ENCODE peak calls at places on chromosome 9, in seven cellular contexts. One of them, this sample, is unnamed.

GRCh38 chr9:124960409-124960752 is 19.5 kb upstream of the GOLGA1 start:
- DNase-seq in H1: no peak
- DNase-seq in IMR-90: peak; percentile 83
- DNase-seq in H9: no peak
- DNase-seq in mesenchymal stem cell: peak; percentile 52
- DNase-seq in neuronal stem cell: no peak
- DNase-seq in trophoblast cell: peak; percentile 52
- DNase-seq in this sample: no peak

GRCh38 chr9:35035851-35036701 is 36.3 kb downstream of the VCP start:
- DNase-seq in H9: peak; percentile 75
- DNase-seq in neuronal stem cell: no peak
- DNase-seq in trophoblast cell: peak; percentile 81
- DNase-seq in IMR-90: peak; percentile 38
- DNase-seq in H1: no peak
- DNase-seq in mesenchymal stem cell: no peak
- DNase-seq in this sample: no peak

GRCh38 chr9:113482341-113482740 is 18.8 kb downstream of the RGS3 start:
- DNase-seq in IMR-90: no peak
- DNase-seq in H1: no peak
- DNase-seq in mesenchymal stem cell: no peak
- DNase-seq in H9: no peak
- DNase-seq in trophoblast cell: no peak
- DNase-seq in neuronal stem cell: no peak
- DNase-seq in this sample: no peak

GRCh38 chr9:85258229-85258628 is 483.5 kb downstream of the AGTPBP1 start:
- DNase-seq in H1: no peak
- DNase-seq in H9: no peak
- DNase-seq in neuronal stem cell: no peak
- DNase-seq in IMR-90: no peak
- DNase-seq in mesenchymal stem cell: no peak
- DNase-seq in trophoblast cell: no peak
- DNase-seq in this sample: no peak

GRCh38 chr9:117424291-117424690 is 9.4 kb upstream of the ASTN2 start:
- DNase-seq in mesenchymal stem cell: no peak
- DNase-seq in H9: no peak
- DNase-seq in trophoblast cell: no peak
- DNase-seq in IMR-90: no peak
- DNase-seq in H1: no peak
- DNase-seq in neuronal stem cell: no peak
- DNase-seq in this sample: no peak

GRCh38 chr9:89604463-89605180 is at the start of gene GADD45G:
- DNase-seq in neuronal stem cell: peak; percentile 90
- DNase-seq in H9: peak; percentile 97
- DNase-seq in trophoblast cell: peak; percentile 69
- DNase-seq in mesenchymal stem cell: peak; percentile 96
- DNase-seq in IMR-90: peak; percentile 61
- DNase-seq in H1: peak; percentile 91
- DNase-seq in this sample: peak; percentile 96

GRCh38 chr9:69097923-69098593 is 62.5 kb downstream of the FXN start:
- DNase-seq in H9: no peak
- DNase-seq in mesenchymal stem cell: no peak
- DNase-seq in neuronal stem cell: no peak
- DNase-seq in IMR-90: peak; percentile 71
- DNase-seq in trophoblast cell: peak; percentile 39
- DNase-seq in H1: no peak
- DNase-seq in this sample: no peak

GRCh38 chr9:109699019-109699418 is 81.0 kb upstream of the PALM2AKAP2 start:
- DNase-seq in mesenchymal stem cell: no peak
- DNase-seq in neuronal stem cell: no peak
- DNase-seq in H1: no peak
- DNase-seq in IMR-90: no peak
- DNase-seq in H9: no peak
- DNase-seq in trophoblast cell: no peak
- DNase-seq in this sample: no peak

GRCh38 chr9:72909428-72909827 is 43.4 kb downstream of the ALDH1A1 start:
- DNase-seq in H1: no peak
- DNase-seq in H9: no peak
- DNase-seq in IMR-90: no peak
- DNase-seq in neuronal stem cell: no peak
- DNase-seq in trophoblast cell: no peak
- DNase-seq in mesenchymal stem cell: no peak
- DNase-seq in this sample: peak; percentile 24

GRCh38 chr9:106619211-106619610 is 243.8 kb upstream of the ZNF462 start:
- DNase-seq in H1: no peak
- DNase-seq in mesenchymal stem cell: peak; percentile 25
- DNase-seq in neuronal stem cell: no peak
- DNase-seq in IMR-90: peak; percentile 8
- DNase-seq in trophoblast cell: no peak
- DNase-seq in H9: no peak
- DNase-seq in this sample: no peak

GRCh38 chr9:107131108-107131799 is 151.8 kb upstream of the RAD23B start:
- DNase-seq in trophoblast cell: no peak
- DNase-seq in H1: no peak
- DNase-seq in IMR-90: no peak
- DNase-seq in neuronal stem cell: peak; percentile 47
- DNase-seq in H9: peak; percentile 36
- DNase-seq in mesenchymal stem cell: no peak
- DNase-seq in this sample: peak; percentile 52

GRCh38 chr9:138117101-138117750 is 239.6 kb downstream of the CACNA1B start:
- DNase-seq in H9: peak; percentile 14
- DNase-seq in trophoblast cell: no peak
- DNase-seq in mesenchymal stem cell: no peak
- DNase-seq in IMR-90: no peak
- DNase-seq in neuronal stem cell: no peak
- DNase-seq in H1: no peak
- DNase-seq in this sample: no peak
- H3K18ac ChIP-seq in H9: no peak overlapping the region
- H3K18ac ChIP-seq in trophoblast cell: no peak overlapping the region
- H3K18ac ChIP-seq in mesenchymal stem cell: no peak overlapping the region
- H3K18ac ChIP-seq in IMR-90: no peak overlapping the region
- H3K18ac ChIP-seq in neuronal stem cell: peak overlapping the region; percentile 17
- H3K18ac ChIP-seq in H1: no peak overlapping the region
- H3K18ac ChIP-seq in this sample: no peak overlapping the region

GRCh38 chr9:71237051-71237450 is 115.6 kb upstream of the TRPM3 start:
- DNase-seq in H1: no peak
- DNase-seq in trophoblast cell: no peak
- DNase-seq in H9: no peak
- DNase-seq in neuronal stem cell: no peak
- DNase-seq in IMR-90: no peak
- DNase-seq in mesenchymal stem cell: no peak
- DNase-seq in this sample: no peak

DNA sequence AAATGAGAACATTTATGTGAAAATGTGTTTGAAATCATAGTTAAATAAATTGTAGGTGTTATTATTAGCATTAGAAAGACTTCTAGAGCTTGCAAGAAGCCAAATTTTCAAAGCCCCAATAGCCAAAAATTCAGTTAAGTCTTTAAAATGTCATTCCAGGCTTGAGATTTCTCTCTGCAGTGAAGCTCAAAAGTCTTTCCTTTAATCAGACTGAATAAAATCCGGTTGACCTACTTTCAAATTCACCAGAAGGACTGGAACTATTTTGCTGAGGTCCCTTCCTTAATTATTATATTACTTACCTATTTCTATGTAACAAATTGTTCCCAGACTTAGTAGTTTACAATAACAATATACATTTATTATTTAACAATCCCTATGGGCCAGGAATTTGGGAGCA is 112.2 kb upstream of the TRPM3 start:
- DNase-seq in H9: no peak
- DNase-seq in H1: no peak
- DNase-seq in IMR-90: no peak
- DNase-seq in neuronal stem cell: no peak
- DNase-seq in mesenchymal stem cell: no peak
- DNase-seq in trophoblast cell: no peak
- DNase-seq in this sample: no peak
- H3K18ac ChIP-seq in H9: no peak overlapping the region
- H3K18ac ChIP-seq in H1: no peak overlapping the region
- H3K18ac ChIP-seq in IMR-90: no peak overlapping the region
- H3K18ac ChIP-seq in neuronal stem cell: no peak overlapping the region
- H3K18ac ChIP-seq in mesenchymal stem cell: no peak overlapping the region
- H3K18ac ChIP-seq in trophoblast cell: no peak overlapping the region
- H3K18ac ChIP-seq in this sample: no peak overlapping the region

GRCh38 chr9:16206560-16206959 is 653.7 kb downstream of the CCDC171 start:
- DNase-seq in trophoblast cell: no peak
- DNase-seq in IMR-90: no peak
- DNase-seq in mesenchymal stem cell: no peak
- DNase-seq in H9: no peak
- DNase-seq in neuronal stem cell: no peak
- DNase-seq in H1: no peak
- DNase-seq in this sample: no peak
- H3K18ac ChIP-seq in trophoblast cell: no peak overlapping the region
- H3K18ac ChIP-seq in IMR-90: no peak overlapping the region
- H3K18ac ChIP-seq in mesenchymal stem cell: no peak overlapping the region
- H3K18ac ChIP-seq in H9: no peak overlapping the region
- H3K18ac ChIP-seq in neuronal stem cell: no peak overlapping the region
- H3K18ac ChIP-seq in H1: no peak overlapping the region
- H3K18ac ChIP-seq in this sample: no peak overlapping the region

GRCh38 chr9:114652776-114653555 is 4.6 kb downstream of the TEX53 start:
- DNase-seq in H1: no peak
- DNase-seq in H9: no peak
- DNase-seq in neuronal stem cell: no peak
- DNase-seq in IMR-90: peak; percentile 55
- DNase-seq in mesenchymal stem cell: peak; percentile 12
- DNase-seq in trophoblast cell: no peak
- DNase-seq in this sample: no peak

GRCh38 chr9:114657705-114658104 is at the start of gene TEX53:
- DNase-seq in IMR-90: no peak
- DNase-seq in H1: no peak
- DNase-seq in H9: no peak
- DNase-seq in neuronal stem cell: no peak
- DNase-seq in mesenchymal stem cell: no peak
- DNase-seq in trophoblast cell: no peak
- DNase-seq in this sample: no peak

GRCh38 chr9:114656301-114656700 is 1.3 kb downstream of the TEX53 start:
- DNase-seq in neuronal stem cell: no peak
- DNase-seq in mesenchymal stem cell: no peak
- DNase-seq in IMR-90: no peak
- DNase-seq in H9: no peak
- DNase-seq in H1: no peak
- DNase-seq in trophoblast cell: peak; percentile 19
- DNase-seq in this sample: no peak

GRCh38 chr9:114653556-114654159 is 3.9 kb downstream of the TEX53 start:
- DNase-seq in trophoblast cell: peak; percentile 85
- DNase-seq in H1: peak; percentile 93
- DNase-seq in H9: peak; percentile 80
- DNase-seq in IMR-90: peak; percentile 79
- DNase-seq in mesenchymal stem cell: peak; percentile 76
- DNase-seq in neuronal stem cell: peak; percentile 75
- DNase-seq in this sample: peak; percentile 85

GRCh38 chr9:114655689-114656088 is 1.9 kb downstream of the TEX53 start:
- DNase-seq in trophoblast cell: peak; percentile 15
- DNase-seq in H1: no peak
- DNase-seq in mesenchymal stem cell: peak; percentile 46
- DNase-seq in neuronal stem cell: no peak
- DNase-seq in H9: no peak
- DNase-seq in IMR-90: peak; percentile 76
- DNase-seq in this sample: no peak
- H3K18ac ChIP-seq in trophoblast cell: no peak overlapping the region
- H3K18ac ChIP-seq in H1: no peak overlapping the region
- H3K18ac ChIP-seq in mesenchymal stem cell: no peak overlapping the region
- H3K18ac ChIP-seq in neuronal stem cell: no peak overlapping the region
- H3K18ac ChIP-seq in H9: no peak overlapping the region
- H3K18ac ChIP-seq in IMR-90: no peak overlapping the region
- H3K18ac ChIP-seq in this sample: no peak overlapping the region

GRCh38 chr9:108163321-108164005 is 673.9 kb upstream of the KLF4 start:
- DNase-seq in H1: no peak
- DNase-seq in neuronal stem cell: no peak
- DNase-seq in mesenchymal stem cell: peak; percentile 26
- DNase-seq in trophoblast cell: no peak
- DNase-seq in IMR-90: peak; percentile 18
- DNase-seq in H9: no peak
- DNase-seq in this sample: peak; percentile 5

GRCh38 chr9:108160039-108160438 is 670.5 kb upstream of the KLF4 start:
- DNase-seq in mesenchymal stem cell: no peak
- DNase-seq in trophoblast cell: no peak
- DNase-seq in H9: no peak
- DNase-seq in H1: no peak
- DNase-seq in neuronal stem cell: no peak
- DNase-seq in IMR-90: no peak
- DNase-seq in this sample: no peak

GRCh38 chr9:108162664-108163063 is 673.1 kb upstream of the KLF4 start:
- DNase-seq in IMR-90: peak; percentile 80
- DNase-seq in mesenchymal stem cell: peak; percentile 81
- DNase-seq in neuronal stem cell: no peak
- DNase-seq in trophoblast cell: no peak
- DNase-seq in H1: no peak
- DNase-seq in H9: no peak
- DNase-seq in this sample: no peak

GRCh38 chr9:108161520-108161919 is 672.0 kb upstream of the KLF4 start:
- DNase-seq in IMR-90: no peak
- DNase-seq in neuronal stem cell: no peak
- DNase-seq in mesenchymal stem cell: no peak
- DNase-seq in trophoblast cell: no peak
- DNase-seq in H1: no peak
- DNase-seq in H9: no peak
- DNase-seq in this sample: no peak

GRCh38 chr9:108160705-108161233 is 671.2 kb upstream of the KLF4 start:
- DNase-seq in mesenchymal stem cell: no peak
- DNase-seq in IMR-90: no peak
- DNase-seq in H9: no peak
- DNase-seq in H1: no peak
- DNase-seq in neuronal stem cell: no peak
- DNase-seq in trophoblast cell: no peak
- DNase-seq in this sample: no peak
- H3K18ac ChIP-seq in mesenchymal stem cell: no peak overlapping the region
- H3K18ac ChIP-seq in IMR-90: no peak overlapping the region
- H3K18ac ChIP-seq in H9: no peak overlapping the region
- H3K18ac ChIP-seq in H1: no peak overlapping the region
- H3K18ac ChIP-seq in neuronal stem cell: no peak overlapping the region
- H3K18ac ChIP-seq in trophoblast cell: no peak overlapping the region
- H3K18ac ChIP-seq in this sample: no peak overlapping the region

GRCh38 chr9:94511134-94511942 is 43.5 kb upstream of the PCAT7 start:
- DNase-seq in neuronal stem cell: no peak
- DNase-seq in mesenchymal stem cell: no peak
- DNase-seq in H9: no peak
- DNase-seq in IMR-90: no peak
- DNase-seq in H1: no peak
- DNase-seq in trophoblast cell: no peak
- DNase-seq in this sample: no peak
- H3K18ac ChIP-seq in neuronal stem cell: no peak overlapping the region
- H3K18ac ChIP-seq in mesenchymal stem cell: no peak overlapping the region
- H3K18ac ChIP-seq in H9: no peak overlapping the region
- H3K18ac ChIP-seq in IMR-90: no peak overlapping the region
- H3K18ac ChIP-seq in H1: no peak overlapping the region
- H3K18ac ChIP-seq in trophoblast cell: no peak overlapping the region
- H3K18ac ChIP-seq in this sample: no peak overlapping the region